ENCODE peak calls at places on chromosomes 1 and 21, in four cellular contexts. M is K562, R is GM12878, J is H1. F is an unnamed sample.
A peak's percentile ranks its signal among the peaks of the same experiment; 100 is the strongest.

GRCh38 chr1:94579876-94580294 is 38.3 kb upstream of the F3 start:
- DNase-seq in J (peak; percentile 41), R (no peak), M (peak; percentile 22), F (no peak)

GRCh38 chr1:245666412-245666811 is 511.6 kb downstream of the KIF26B start:
- DNase-seq in J (no peak), R (no peak), M (no peak), F (no peak)

GRCh38 chr1:88529581-88529980 is 154.5 kb upstream of the PKN2 start:
- DNase-seq in M (no peak), J (no peak), R (no peak), F (no peak)

GRCh38 chr21:37849703-37850102 is 66.6 kb downstream of the KCNJ6 start:
- DNase-seq in M (no peak), R (no peak), J (no peak), F (no peak)

GRCh38 chr1:201882665-201883132 is 6.0 kb upstream of the SHISA4 start:
- DNase-seq in M (peak; percentile 57), J (no peak), R (peak; percentile 7), F (no peak)

GRCh38 chr1:86324423-86324822 is 71.7 kb downstream of the ODF2L start:
- DNase-seq in M (no peak), J (no peak), R (no peak), F (no peak)

GRCh38 chr1:183807549-183808168 is 2.7 kb downstream of the RGL1 start:
- DNase-seq in M (no peak), J (no peak), R (peak; percentile 69), F (no peak)

GRCh38 chr1:101284021-101284420 is 47.2 kb downstream of the S1PR1 start:
- DNase-seq in J (no peak), R (no peak), M (no peak), F (no peak)

GRCh38 chr1:186418503-186418902 is 42.4 kb downstream of the PDC start:
- DNase-seq in M (no peak), J (no peak), R (no peak), F (no peak)

GRCh38 chr1:11674488-11674887 is 6.5 kb downstream of the MAD2L2 start:
- DNase-seq in J (no peak), M (no peak), R (no peak), F (no peak)

GRCh38 chr1:42463906-42464305 is 820 bp downstream of the CCDC30 start:
- DNase-seq in M (no peak), J (no peak), R (no peak), F (no peak)

GRCh38 chr1:202179828-202180750 is 13.5 kb upstream of the LGR6 start:
- DNase-seq in J (no peak), R (no peak), M (no peak), F (no peak)

GRCh38 chr21:25025596-25025995 is 581.7 kb downstream of the MRPL39 start:
- DNase-seq in R (no peak), J (no peak), M (no peak), F (no peak)

GRCh38 chr1:153277852-153278251 is 18.4 kb downstream of the LORICRIN start:
- DNase-seq in R (no peak), J (no peak), M (peak; percentile 35), F (no peak)

GRCh38 chr1:161180643-161181042 is 3.3 kb upstream of the B4GALT3 start:
- DNase-seq in M (peak; percentile 26), R (no peak), J (no peak), F (no peak)

DNA sequence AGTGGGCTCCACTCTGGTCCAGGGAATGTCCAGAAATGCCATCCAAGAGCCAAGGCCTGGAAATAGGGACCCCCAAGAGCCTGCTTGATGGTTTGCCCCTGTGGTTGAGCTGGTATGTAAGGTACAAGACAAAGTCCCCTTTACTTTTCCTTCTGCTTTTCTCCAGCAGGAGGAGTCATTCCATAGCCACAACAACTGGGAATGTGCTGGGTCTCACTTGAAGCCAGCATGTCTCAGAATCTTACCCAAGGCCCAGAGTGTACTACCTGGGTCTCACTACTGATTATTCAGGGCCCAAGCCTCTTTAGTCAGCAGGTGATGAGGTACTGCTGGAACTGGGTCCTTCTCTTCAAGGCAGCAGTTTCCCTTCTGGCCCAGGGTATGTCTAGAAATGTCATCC is 62.1 kb upstream of the CD55 start:
- DNase-seq in J (no peak), R (no peak), M (no peak), F (no peak)
- TF ChIP-seq NRF1 in J (no peak), R (no peak), M (no peak), F (no peak)

GRCh38 chr1:116152950-116153691 is 41.9 kb downstream of the MAB21L3 start:
- DNase-seq in J (no peak), M (no peak), R (no peak), F (no peak)
- TF ChIP-seq NRF1 in J (no peak), M (no peak), R (no peak), F (no peak)

GRCh38 chr21:31282095-31282709 is 61.9 kb downstream of the TIAM1 start:
- DNase-seq in M (peak; percentile 55), R (no peak), J (no peak), F (no peak)

GRCh38 chr21:31281561-31281960 is 62.5 kb downstream of the TIAM1 start:
- DNase-seq in J (no peak), M (no peak), R (no peak), F (no peak)

GRCh38 chr21:31278511-31279155 is 65.4 kb downstream of the TIAM1 start:
- DNase-seq in J (no peak), M (no peak), R (no peak), F (no peak)

GRCh38 chr21:31279214-31279613 is 64.8 kb downstream of the TIAM1 start:
- DNase-seq in R (no peak), J (no peak), M (no peak), F (no peak)

GRCh38 chr21:31279986-31280385 is 64.1 kb downstream of the TIAM1 start:
- DNase-seq in M (no peak), R (no peak), J (no peak), F (no peak)
- TF ChIP-seq NRF1 in M (no peak), R (no peak), J (no peak), F (no peak)

GRCh38 chr1:7784492-7785071 is 491 bp downstream of the PER3 start:
- DNase-seq in M (no peak), R (no peak), J (no peak), F (no peak)
- TF ChIP-seq NRF1 in M (no peak), R (no peak), J (no peak), F (no peak)

F was measured in SK-N-SH.